ENCODE peak calls at places on chromosomes 4 and X, in five cellular contexts. F is upper lobe of left lung; K is CD8-positive, alpha-beta T cell; C is dorsolateral prefrontal cortex; Y is fibroblast of lung. T is an unnamed sample.
A peak's percentile ranks its signal among the peaks of the same experiment; 100 is the strongest.

GRCh38 chr4:150855981-150856510 is 159.0 kb downstream of the LRBA start:
- DNase-seq in F (no peak), K (no peak), C (no peak), Y (no peak), T (no peak)

GRCh38 chrX:65961714-65962113 is 78.2 kb downstream of the VSIG4 start:
- DNase-seq in F (no peak), K (no peak), C (no peak), Y (no peak), T (no peak)

GRCh38 chrX:141811438-141811837 is 26.7 kb upstream of the MAGEC3 start:
- DNase-seq in F (no peak), K (no peak), C (no peak), Y (no peak), T (no peak)

GRCh38 chr4:150078996-150079581 is 844 bp downstream of the DCLK2 start:
- DNase-seq in F (peak; percentile 24), K (no peak), C (peak; percentile 52), Y (peak; percentile 46), T (no peak)

GRCh38 chrX:16517206-16517605 is 132.8 kb upstream of the S100G start:
- DNase-seq in F (no peak), K (no peak), C (no peak), Y (peak; percentile 0), T (no peak)

GRCh38 chrX:147602297-147602696 is 309.4 kb upstream of the FMR1 start:
- DNase-seq in F (no peak), K (no peak), C (no peak), Y (no peak), T (no peak)

GRCh38 chr4:77815651-77816050 is 3.5 kb downstream of the CNOT6L start:
- DNase-seq in F (no peak), K (no peak), C (no peak), Y (no peak), T (no peak)

GRCh38 chrX:15854080-15854655 is 445 bp downstream of the AP1S2 start:
- DNase-seq in F (peak; percentile 73), K (peak; percentile 3), C (peak; percentile 71), Y (peak; percentile 2), T (peak; percentile 44)

GRCh38 chr4:10023806-10024205 is 2.5 kb upstream of the SLC2A9 start:
- DNase-seq in F (peak; percentile 37), K (no peak), C (no peak), Y (no peak), T (no peak)

GRCh38 chr4:102104278-102104677 is 241.0 kb downstream of the SLC39A8 start:
- DNase-seq in F (no peak), K (no peak), C (no peak), Y (no peak), T (no peak)

GRCh38 chr4:72665376-72665978 is 96.5 kb upstream of the ADAMTS3 start:
- DNase-seq in F (no peak), K (no peak), C (no peak), Y (no peak), T (no peak)

GRCh38 chrX:34656842-34657780 is at the start of gene TMEM47:
- DNase-seq in F (peak; percentile 64), K (no peak), C (peak; percentile 77), Y (peak; percentile 72), T (no peak)

GRCh38 chr4:56979674-56980073 is 978 bp downstream of the POLR2B start:
- DNase-seq in F (peak; percentile 46), K (no peak), C (no peak), Y (no peak), T (no peak)

GRCh38 chr4:39357002-39357401 is 9.2 kb downstream of the RFC1 start:
- DNase-seq in F (no peak), K (no peak), C (no peak), Y (no peak), T (no peak)

GRCh38 chr4:98950925-98951324 is 22.0 kb upstream of the EIF4E start:
- DNase-seq in F (no peak), K (no peak), C (no peak), Y (no peak), T (no peak)

GRCh38 chr4:183200453-183200852 is 101.4 kb downstream of the WWC2 start:
- DNase-seq in F (peak; percentile 86), K (no peak), C (peak; percentile 42), Y (peak; percentile 87), T (no peak)

GRCh38 chrX:54921427-54922021 is 900 bp downstream of the TRO start:
- DNase-seq in F (no peak), K (no peak), C (peak; percentile 76), Y (peak; percentile 80), T (peak; percentile 49)

GRCh38 chr4:138390286-138390685 is 148.1 kb upstream of the SLC7A11 start:
- DNase-seq in F (no peak), K (no peak), C (no peak), Y (peak; percentile 39), T (no peak)

GRCh38 chr4:73127839-73128448 is 58.4 kb upstream of the COX18 start:
- DNase-seq in F (no peak), K (no peak), C (no peak), Y (peak; percentile 18), T (no peak)

GRCh38 chrX:134548257-134548732 is 88.3 kb downstream of the HPRT1 start:
- DNase-seq in F (no peak), K (no peak), C (no peak), Y (no peak), T (no peak)

GRCh38 chr4:67549123-67549522 is 3.8 kb upstream of the CENPC start:
- DNase-seq in F (no peak), K (no peak), C (no peak), Y (peak; percentile 23), T (no peak)

DNA sequence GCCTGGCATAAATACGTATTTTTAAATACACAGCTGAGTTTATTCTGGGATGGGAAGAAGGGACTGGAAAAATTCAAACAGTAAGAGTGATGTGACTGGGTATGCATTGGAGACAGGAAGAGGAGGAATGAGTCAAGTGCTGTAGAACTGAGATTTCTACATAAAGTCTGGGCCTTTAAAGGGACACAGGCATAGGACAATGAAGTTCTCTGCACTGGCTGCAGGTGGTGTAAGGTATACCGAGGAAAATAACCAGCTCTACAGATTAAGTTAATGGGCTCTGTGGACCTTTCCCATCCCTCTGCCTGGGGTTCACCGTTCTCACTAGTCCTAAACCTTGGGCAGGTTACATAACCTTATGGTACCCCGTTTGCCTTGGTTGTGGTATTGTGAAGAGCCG is 68.7 kb downstream of the DHX15 start:
- DNase-seq in F (no peak), K (no peak), C (no peak), Y (no peak), T (no peak)
- TF ChIP-seq CTCF in F (no peak), K (no peak), C (no peak), Y (no peak), T (no peak)

GRCh38 chr4:74631338-74631737 is 163.0 kb downstream of the BTC start:
- DNase-seq in F (no peak), K (no peak), C (no peak), Y (peak; percentile 59), T (no peak)

GRCh38 chr4:74630551-74630950 is 163.8 kb downstream of the BTC start:
- DNase-seq in F (no peak), K (no peak), C (no peak), Y (no peak), T (no peak)

GRCh38 chr4:74628808-74629616 is 165.3 kb downstream of the BTC start:
- DNase-seq in F (no peak), K (no peak), C (no peak), Y (no peak), T (no peak)

GRCh38 chr4:74632634-74633033 is 161.7 kb downstream of the BTC start:
- DNase-seq in F (peak; percentile 65), K (no peak), C (no peak), Y (peak; percentile 100), T (peak; percentile 3)

GRCh38 chr4:74631988-74632387 is 162.3 kb downstream of the BTC start:
- DNase-seq in F (no peak), K (no peak), C (no peak), Y (no peak), T (no peak)
- H3K27ac ChIP-seq in F (no peak overlapping the region), K (no peak overlapping the region), C (no peak overlapping the region), Y (no peak overlapping the region), T (no peak overlapping the region)

GRCh38 chr4:174475528-174475927 is 46.8 kb downstream of the HPGD start:
- DNase-seq in F (no peak), K (no peak), C (no peak), Y (no peak), T (no peak)
- TF ChIP-seq CTCF in F (no peak), K (no peak), C (no peak), Y (no peak), T (no peak)

DNA sequence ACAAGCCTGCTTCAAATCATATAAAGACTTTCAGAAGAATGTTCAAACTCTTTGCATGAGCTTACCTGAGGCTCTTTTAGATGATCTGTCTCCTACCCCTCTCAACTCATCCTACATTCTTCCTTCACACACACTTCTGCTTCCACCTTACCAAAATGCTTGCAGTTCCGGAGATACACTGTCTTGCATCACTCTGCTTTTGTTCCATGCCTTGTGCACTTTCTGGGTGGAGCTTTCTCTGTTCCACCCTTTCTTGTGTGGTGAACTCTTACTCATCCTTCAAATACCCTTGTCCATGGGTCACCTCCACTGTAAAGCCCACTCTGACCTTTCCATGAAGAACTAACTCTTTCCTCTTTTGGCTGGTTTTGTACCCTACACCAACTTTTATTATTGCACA is 18.4 kb upstream of the MGST2 start:
- DNase-seq in F (no peak), K (no peak), C (no peak), Y (no peak), T (no peak)
- H3K27ac ChIP-seq in F (no peak overlapping the region), K (no peak overlapping the region), C (no peak overlapping the region), Y (no peak overlapping the region), T (no peak overlapping the region)

GRCh38 chr4:2401610-2401983 is 16.8 kb downstream of the ZFYVE28 start:
- DNase-seq in F (no peak), K (no peak), C (no peak), Y (no peak), T (no peak)

GRCh38 chr4:2402053-2402452 is 16.4 kb downstream of the ZFYVE28 start:
- DNase-seq in F (peak; percentile 65), K (no peak), C (peak; percentile 74), Y (no peak), T (no peak)

GRCh38 chr4:2399631-2400190 is 18.7 kb downstream of the ZFYVE28 start:
- DNase-seq in F (no peak), K (no peak), C (no peak), Y (no peak), T (no peak)

GRCh38 chr4:2402453-2402852 is 16.0 kb downstream of the ZFYVE28 start:
- DNase-seq in F (no peak), K (no peak), C (no peak), Y (no peak), T (no peak)

GRCh38 chr4:2400841-2401609 is 17.4 kb downstream of the ZFYVE28 start:
- DNase-seq in F (no peak), K (no peak), C (no peak), Y (no peak), T (no peak)
- TF ChIP-seq CTCF in F (no peak), K (no peak), C (no peak), Y (no peak), T (no peak)

DNA sequence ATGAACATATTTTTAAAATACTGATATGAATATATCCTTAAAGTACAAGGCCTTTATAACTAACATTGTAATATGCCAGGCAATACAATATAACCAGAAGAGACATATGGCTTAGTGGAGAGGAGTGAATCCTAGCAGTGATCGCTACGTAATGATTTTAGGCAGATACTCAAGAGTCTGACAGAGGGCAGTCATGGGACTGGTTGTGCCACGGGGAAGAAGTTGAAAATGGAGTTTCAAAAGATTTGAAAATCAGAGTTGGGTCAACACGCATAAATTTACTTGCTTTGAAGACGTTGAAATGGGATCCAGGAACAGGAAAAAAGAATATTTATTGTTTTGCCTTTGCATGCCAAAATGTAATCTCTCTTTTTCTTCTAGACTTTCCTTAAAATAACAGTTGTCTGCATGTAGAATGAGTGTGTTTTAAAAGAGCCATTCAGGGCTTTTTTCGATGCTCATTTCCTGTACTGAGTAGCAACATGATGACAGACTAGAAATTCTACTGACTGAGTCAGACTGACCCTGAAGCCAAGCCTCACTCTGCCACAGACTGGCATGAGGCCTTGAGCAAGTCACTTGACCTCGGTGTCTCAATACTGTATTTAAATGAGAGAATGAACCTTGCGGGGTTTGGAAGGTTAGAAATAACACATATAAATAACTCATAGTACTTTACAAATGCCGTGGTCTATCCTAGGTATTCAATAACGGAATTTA is 8.1 kb upstream of the SMS start:
- DNase-seq in F (peak; percentile 36), K (no peak), C (no peak), Y (peak; percentile 94), T (no peak)
- H3K27ac ChIP-seq in F (peak overlapping the region; percentile 29), K (no peak overlapping the region), C (no peak overlapping the region), Y (peak overlapping the region; percentile 83), T (no peak overlapping the region)